ENCODE peak calls at places on chromosomes 12 and 14, in eight cellular contexts. A is fibroblast of the aortic adventitia, I is testis, W is fibroblast of pulmonary artery, J is astrocyte of the spinal cord, L is AG04449, H is IMR-90, D is adrenal gland. M is an unnamed sample.

GRCh38 chr12:110917467-110917866 is 2.9 kb downstream of the MYL2 start:
- DNase-seq in A (peak; percentile 80), J (peak; percentile 62), L (no peak), D (no peak), W (peak; percentile 85), I (no peak), H (peak; percentile 17), M (peak; percentile 63)

GRCh38 chr12:47709277-47710048 is 3.6 kb upstream of the RPAP3 start:
- DNase-seq in J (no peak), L (no peak), W (no peak), I (no peak), D (no peak), H (peak; percentile 11), A (no peak), M (no peak)

GRCh38 chr14:59777006-59777579 is 93.5 kb downstream of the RTN1 start:
- DNase-seq in H (no peak), A (no peak), J (no peak), W (no peak), D (no peak), L (no peak), I (no peak), M (no peak)

GRCh38 chr14:91354221-91354916 is 63.3 kb downstream of the CCDC88C start:
- DNase-seq in D (no peak), L (no peak), A (peak; percentile 91), I (no peak), H (no peak), J (peak; percentile 55), W (peak; percentile 34), M (peak; percentile 40)

GRCh38 chr12:90333384-90333783 is 621.6 kb downstream of the CCER1 start:
- DNase-seq in J (no peak), I (no peak), D (no peak), L (no peak), A (peak; percentile 71), H (no peak), W (no peak), M (no peak)

GRCh38 chr14:75885829-75886228 is 96.0 kb downstream of the TGFB3 start:
- DNase-seq in W (peak; percentile 38), A (peak; percentile 63), I (no peak), L (peak; percentile 54), H (peak; percentile 64), J (peak; percentile 59), D (no peak), M (peak; percentile 86)

GRCh38 chr12:72288911-72289310 is 16.7 kb downstream of the TRHDE start:
- DNase-seq in L (no peak), J (peak; percentile 20), D (no peak), H (peak; percentile 59), I (no peak), W (no peak), A (no peak), M (no peak)

GRCh38 chr12:123075591-123076171 is 75.2 kb downstream of the PITPNM2 start:
- DNase-seq in I (no peak), H (no peak), A (no peak), L (no peak), W (no peak), D (no peak), J (peak; percentile 50), M (no peak)

GRCh38 chr12:79689477-79690155 is 1.1 kb downstream of the PAWR start:
- DNase-seq in W (peak; percentile 63), I (peak; percentile 72), A (peak; percentile 50), J (peak; percentile 52), H (peak; percentile 55), D (peak; percentile 60), L (no peak), M (peak; percentile 46)

GRCh38 chr14:52241102-52241793 is 26.2 kb upstream of the PTGDR start:
- DNase-seq in D (no peak), L (peak; percentile 65), A (peak; percentile 88), J (peak; percentile 78), W (peak; percentile 88), H (peak; percentile 89), I (no peak), M (peak; percentile 97)

DNA sequence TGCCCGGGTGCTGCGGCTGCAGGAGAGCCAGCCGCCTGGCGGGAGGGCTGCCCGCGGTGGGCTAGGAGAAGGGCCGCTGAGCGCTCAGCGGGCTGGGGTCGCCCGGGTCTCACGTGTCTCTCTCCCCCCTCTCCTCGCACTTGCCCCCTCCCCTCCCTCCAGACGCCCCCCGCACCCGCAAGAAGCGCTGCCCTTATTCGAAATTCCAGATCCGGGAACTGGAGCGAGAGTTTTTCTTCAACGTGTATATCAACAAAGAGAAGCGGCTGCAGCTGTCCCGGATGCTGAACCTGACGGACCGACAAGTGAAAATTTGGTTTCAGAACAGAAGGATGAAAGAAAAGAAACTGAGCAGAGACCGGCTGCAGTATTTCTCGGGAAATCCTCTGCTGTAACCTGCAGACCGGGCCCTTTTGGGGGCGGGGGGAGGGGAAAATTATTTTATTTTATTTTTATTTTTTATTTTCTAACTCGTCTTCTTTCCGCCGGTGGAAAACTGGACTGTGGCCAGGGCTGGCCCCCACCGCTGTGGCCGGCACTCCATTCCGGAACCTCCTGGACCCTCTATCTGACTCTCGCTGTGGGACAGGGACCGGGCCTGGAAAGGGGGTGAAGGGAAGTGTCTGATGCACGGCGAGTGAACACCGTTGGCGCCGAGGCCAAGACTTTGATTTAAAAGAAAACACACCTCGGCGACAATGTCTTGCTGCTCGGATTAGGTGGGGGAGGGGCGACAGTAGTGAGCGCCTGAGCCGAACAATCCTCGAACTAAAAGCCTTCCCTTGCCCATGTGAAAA is 463 bp upstream of the HOTAIR start:
- DNase-seq in A (no peak), D (no peak), H (no peak), J (no peak), L (no peak), W (no peak), I (no peak), M (no peak)
- H3K4me3 ChIP-seq in A (no peak overlapping the region), D (no peak overlapping the region), H (no peak overlapping the region), J (no peak overlapping the region), L (peak overlapping the region; percentile 76), W (no peak overlapping the region), I (peak overlapping the region; percentile 15), M (peak overlapping the region; percentile 54)

DNA sequence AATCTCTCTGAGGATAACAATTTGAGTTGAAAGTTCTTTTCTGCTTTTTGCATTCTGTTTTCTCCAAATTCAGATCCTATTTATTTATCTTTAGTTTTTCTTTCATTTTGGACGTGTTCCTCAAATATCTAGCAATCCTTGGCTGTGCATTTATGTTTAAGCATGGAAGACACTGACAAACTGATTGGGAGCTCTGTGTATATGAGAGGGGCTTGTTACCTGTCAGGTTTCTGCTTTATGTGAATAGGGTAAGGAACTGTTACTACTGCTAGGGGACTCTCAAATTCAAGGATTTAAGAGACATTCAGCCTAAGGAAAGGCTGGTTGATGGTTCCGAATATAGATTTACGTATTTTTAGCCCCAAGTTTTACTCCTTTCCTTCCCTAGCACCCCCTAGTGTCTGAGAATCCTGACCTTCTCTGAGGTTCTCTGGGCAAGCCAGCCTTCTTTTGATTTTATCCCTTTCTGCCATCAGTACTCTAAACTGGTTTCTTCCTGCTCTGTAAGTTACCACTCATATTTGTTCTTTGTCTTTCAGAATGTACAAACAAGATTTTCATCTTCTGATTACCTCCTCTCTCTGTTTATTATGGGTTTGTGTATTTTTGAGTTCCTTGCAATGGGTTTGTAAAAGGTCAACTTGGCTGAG is 30.5 kb downstream of the YLPM1 start:
- DNase-seq in L (no peak), H (no peak), I (no peak), A (peak; percentile 36), W (peak; percentile 28), J (peak; percentile 5), D (no peak), M (peak; percentile 36)
- TF ChIP-seq CTCF in L (peak; percentile 12), H (peak; percentile 26), I (no peak), A (peak; percentile 53), W (peak; percentile 45), J (peak; percentile 33), D (peak; percentile 29), M (peak; percentile 51)

GRCh38 chr14:61889914-61890351 is 127.7 kb downstream of the SNAPC1 start:
- DNase-seq in I (no peak), D (no peak), A (no peak), J (no peak), L (no peak), W (no peak), H (no peak), M (no peak)
- H3K4me3 ChIP-seq in I (no peak overlapping the region), D (no peak overlapping the region), A (no peak overlapping the region), J (no peak overlapping the region), L (no peak overlapping the region), W (no peak overlapping the region), H (no peak overlapping the region), M (no peak overlapping the region)

DNA sequence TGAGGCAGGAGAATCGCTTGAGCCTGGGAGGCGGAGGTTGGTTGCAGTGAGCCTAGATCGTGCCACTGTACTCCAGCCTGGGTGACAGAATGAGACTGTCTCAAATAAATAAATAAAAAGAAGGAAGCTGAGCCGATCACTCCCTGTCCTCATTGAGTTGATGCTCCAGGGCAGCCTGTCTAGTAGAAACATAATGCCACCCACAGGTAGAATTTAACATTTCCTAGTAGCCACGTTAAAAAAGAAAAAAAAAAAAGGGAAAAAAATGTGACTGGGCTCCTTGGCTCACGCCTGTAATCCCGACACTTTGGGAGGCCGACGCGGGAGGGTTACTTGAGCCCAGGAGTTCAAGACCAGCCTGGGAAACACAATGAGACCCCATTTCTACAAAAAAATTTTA is 135.7 kb downstream of the SCARB1 start:
- DNase-seq in L (no peak), J (no peak), I (no peak), H (no peak), W (no peak), D (no peak), A (no peak), M (no peak)
- TF ChIP-seq CTCF in L (no peak), J (no peak), I (no peak), H (no peak), W (no peak), D (peak; percentile 24), A (no peak), M (no peak)

M was measured in fibroblast of mammary gland.